ENCODE peak calls at places on chromosomes 12 and 14, in eight cellular contexts. B is activated CD4-positive, alpha-beta T cell treated with anti-CD3 and anti-CD28 coated beads, Interleukin-2, amount 10 ng/mL, durations not matched to agents 7 days and 5 days; J is NCI-H345; F is effector memory CD8-positive, alpha-beta T cell; M is GM19239; Q is NCI-H1105; A is Peyer's patch; O is GF-D8. K is an unnamed sample.

GRCh38 chr12:19648173-19648572 is 208.9 kb downstream of the AEBP2 start:
- DNase-seq in B (no peak), J (no peak), F (no peak), M (no peak), Q (no peak), A (no peak), O (peak; percentile 3), K (no peak)

GRCh38 chr14:46048127-46048526 is 603.5 kb downstream of the RPL10L start:
- DNase-seq in B (no peak), J (no peak), F (no peak), M (no peak), Q (no peak), A (no peak), O (no peak), K (no peak)

GRCh38 chr12:75725505-75726120 is 214.2 kb upstream of the KRR1 start:
- DNase-seq in B (no peak), J (peak; percentile 28), F (no peak), M (no peak), Q (no peak), A (no peak), O (no peak), K (no peak)

GRCh38 chr12:124992874-124993567 is 424 bp upstream of the BRI3BP start:
- DNase-seq in B (peak; percentile 91), J (peak; percentile 95), F (peak; percentile 76), M (peak; percentile 71), Q (peak; percentile 95), A (peak; percentile 93), O (peak; percentile 72), K (no peak)

GRCh38 chr14:104063998-104064397 is 21.5 kb upstream of the ASPG start:
- DNase-seq in B (no peak), J (no peak), F (no peak), M (no peak), Q (no peak), A (no peak), O (no peak), K (no peak)

GRCh38 chr12:46965880-46966279 is 113.5 kb upstream of the PCED1B start:
- DNase-seq in B (no peak), J (no peak), F (no peak), M (no peak), Q (no peak), A (no peak), O (no peak), K (no peak)

GRCh38 chr12:49000346-49000745 is 1.2 kb upstream of the DDN start:
- DNase-seq in B (no peak), J (no peak), F (no peak), M (no peak), Q (no peak), A (no peak), O (no peak), K (no peak)

GRCh38 chr14:88384653-88385205 is 728 bp upstream of the SPATA7 start:
- DNase-seq in B (no peak), J (peak; percentile 6), F (no peak), M (no peak), Q (no peak), A (no peak), O (no peak), K (no peak)

GRCh38 chr14:33567736-33568124 is 383.1 kb downstream of the EGLN3 start:
- DNase-seq in B (no peak), J (no peak), F (no peak), M (no peak), Q (no peak), A (no peak), O (no peak), K (no peak)

GRCh38 chr12:31369712-31370521 is 44.0 kb upstream of the SINHCAF start:
- DNase-seq in B (no peak), J (peak; percentile 76), F (no peak), M (no peak), Q (no peak), A (peak; percentile 47), O (no peak), K (no peak)

GRCh38 chr12:42281281-42281680 is 43.2 kb upstream of the YAF2 start:
- DNase-seq in B (no peak), J (no peak), F (no peak), M (no peak), Q (no peak), A (no peak), O (no peak), K (no peak)

GRCh38 chr12:79451988-79452387 is 238.8 kb downstream of the PAWR start:
- DNase-seq in B (no peak), J (peak; percentile 14), F (no peak), M (no peak), Q (no peak), A (peak; percentile 53), O (no peak), K (no peak)

GRCh38 chr14:94170151-94170550 is 4.0 kb upstream of the PPP4R4 start:
- DNase-seq in B (no peak), J (no peak), F (no peak), M (no peak), Q (no peak), A (no peak), O (no peak), K (no peak)

GRCh38 chr14:92456215-92457017 is 57.2 kb upstream of the RIN3 start:
- DNase-seq in B (no peak), J (peak; percentile 24), F (no peak), M (peak; percentile 42), Q (no peak), A (peak; percentile 62), O (no peak), K (no peak)

GRCh38 chr14:76666746-76667145 is 94.5 kb upstream of the VASH1 start:
- DNase-seq in B (no peak), J (no peak), F (no peak), M (no peak), Q (no peak), A (no peak), O (no peak), K (no peak)

GRCh38 chr14:65551019-65551643 is 138.6 kb downstream of the FUT8 start:
- DNase-seq in B (no peak), J (no peak), F (no peak), M (no peak), Q (no peak), A (no peak), O (no peak), K (no peak)

K was measured in GM12892.